ENCODE peak calls at places on chromosomes 7 and 10, in nine cellular contexts. K is IMR-90, L is A549, S is uterus, U is heart right ventricle, X is K562, O is cardiac muscle cell, E is transverse colon, D is colonic mucosa. R is an unnamed sample.

GRCh38 chr7:22561895-22562593 is 62.1 kb upstream of the STEAP1B start:
- DNase-seq in S (no peak), O (no peak), U (no peak), D (no peak), K (peak), X (no peak), E (no peak), L (peak), R (peak)

GRCh38 chr7:106840342-106840741 is 24.7 kb upstream of the PIK3CG start:
- DNase-seq in S (no peak), D (no peak), X (no peak), L (no peak), K (peak), O (no peak), E (no peak), U (no peak), R (no peak)

GRCh38 chr7:103626776-103627175 is 180.8 kb upstream of the SLC26A5 start:
- DNase-seq in K (peak), O (no peak), S (no peak), L (no peak), X (no peak), U (no peak), D (no peak), E (no peak), R (no peak)

GRCh38 chr7:131625817-131626372 is 69.5 kb upstream of the PODXL start:
- DNase-seq in U (peak), S (peak), X (no peak), O (peak), K (peak), L (peak), D (no peak), E (no peak), R (peak)

GRCh38 chr7:51229106-51229537 is 87.5 kb downstream of the COBL start:
- DNase-seq in D (no peak), E (no peak), S (no peak), X (no peak), O (no peak), L (no peak), U (no peak), K (no peak), R (no peak)

GRCh38 chr7:36021917-36022550 is 131.0 kb upstream of the EEPD1 start:
- DNase-seq in L (no peak), U (no peak), E (no peak), D (no peak), K (no peak), O (no peak), S (no peak), X (no peak), R (no peak)

GRCh38 chr7:156172638-156173037 is 360.4 kb upstream of the SHH start:
- DNase-seq in U (no peak), E (no peak), L (no peak), K (no peak), X (no peak), O (no peak), D (no peak), S (no peak), R (no peak)

GRCh38 chr10:6136215-6137201 is 47.7 kb downstream of the RBM17 start:
- DNase-seq in L (no peak), U (no peak), D (no peak), K (peak), X (no peak), E (no peak), O (no peak), S (peak), R (peak)

GRCh38 chr7:27202018-27202740 is 2.3 kb upstream of the HOXA13 start:
- DNase-seq in X (no peak), D (peak), K (no peak), U (no peak), L (no peak), S (no peak), O (no peak), E (no peak), R (no peak)

GRCh38 chr7:114081606-114082425 is 163.0 kb upstream of the PPP1R3A start:
- DNase-seq in E (no peak), L (peak), S (no peak), X (no peak), D (peak), O (peak), U (no peak), K (peak), R (peak)

GRCh38 chr10:24589265-24589664 is 134.4 kb downstream of the ARHGAP21 start:
- DNase-seq in O (no peak), K (no peak), L (no peak), U (no peak), D (no peak), E (no peak), S (no peak), X (no peak), R (no peak)

GRCh38 chr7:40058636-40059035 is 75.8 kb downstream of the MPLKIP start:
- DNase-seq in X (no peak), U (no peak), D (no peak), L (no peak), E (no peak), K (peak), O (no peak), S (no peak), R (no peak)

GRCh38 chr7:128030263-128030998 is 806 bp downstream of the LRRC4 start:
- DNase-seq in K (no peak), X (no peak), L (no peak), U (no peak), O (no peak), S (no peak), E (no peak), D (no peak), R (no peak)

GRCh38 chr10:37495415-37495814 is 362.0 kb downstream of the ZNF248 start:
- DNase-seq in S (no peak), E (no peak), U (no peak), X (no peak), O (no peak), K (no peak), D (no peak), L (no peak), R (no peak)

GRCh38 chr7:97064972-97065587 is 40.4 kb upstream of the DLX5 start:
- DNase-seq in U (no peak), D (no peak), O (peak), E (no peak), X (peak), K (peak), S (no peak), L (peak), R (peak)

GRCh38 chr7:108947521-108947920 is 377.8 kb downstream of the DNAJB9 start:
- DNase-seq in L (no peak), O (no peak), K (no peak), S (no peak), D (no peak), E (no peak), U (no peak), X (no peak), R (no peak)

GRCh38 chr7:67937717-67938191 is 941.1 kb downstream of the TYW1 start:
- DNase-seq in D (no peak), S (no peak), U (peak), K (peak), O (peak), X (no peak), L (peak), E (no peak), R (peak)

GRCh38 chr10:104835422-104835821 is 194.3 kb downstream of the SORCS3 start:
- DNase-seq in U (no peak), S (no peak), K (no peak), X (no peak), L (no peak), O (no peak), D (no peak), E (no peak), R (no peak)

GRCh38 chr10:73480158-73480557 is 15.7 kb downstream of the PPP3CB start:
- DNase-seq in O (no peak), U (no peak), S (no peak), L (no peak), E (no peak), K (peak), D (no peak), X (no peak), R (peak)

GRCh38 chr7:20642171-20642570 is 26.7 kb downstream of the ABCB5 start:
- DNase-seq in D (no peak), S (no peak), O (no peak), X (no peak), E (no peak), K (no peak), L (no peak), U (no peak), R (no peak)

GRCh38 chr7:142815099-142815498 is 39.8 kb upstream of the EPHB6 start:
- DNase-seq in S (no peak), E (no peak), U (no peak), L (no peak), K (no peak), O (no peak), D (no peak), X (no peak), R (no peak)

GRCh38 chr7:261341-262250 is 28.4 kb upstream of the FOXL3 start:
- DNase-seq in S (no peak), D (no peak), E (no peak), U (no peak), X (no peak), O (no peak), L (no peak), K (no peak), R (no peak)

GRCh38 chr7:5526190-5527037 is 102.8 kb upstream of the TNRC18 start:
- DNase-seq in S (peak), E (peak), X (no peak), K (peak), L (no peak), U (peak), D (peak), O (peak), R (peak)

GRCh38 chr7:21642422-21642821 is 99.6 kb downstream of the DNAH11 start:
- DNase-seq in S (no peak), K (no peak), E (no peak), U (no peak), X (no peak), O (peak), L (no peak), D (no peak), R (no peak)

GRCh38 chr7:121442845-121443244 is 46.7 kb upstream of the FAM3C start:
- DNase-seq in S (no peak), E (no peak), U (no peak), K (no peak), X (peak), L (no peak), O (no peak), D (no peak), R (peak)

DNA sequence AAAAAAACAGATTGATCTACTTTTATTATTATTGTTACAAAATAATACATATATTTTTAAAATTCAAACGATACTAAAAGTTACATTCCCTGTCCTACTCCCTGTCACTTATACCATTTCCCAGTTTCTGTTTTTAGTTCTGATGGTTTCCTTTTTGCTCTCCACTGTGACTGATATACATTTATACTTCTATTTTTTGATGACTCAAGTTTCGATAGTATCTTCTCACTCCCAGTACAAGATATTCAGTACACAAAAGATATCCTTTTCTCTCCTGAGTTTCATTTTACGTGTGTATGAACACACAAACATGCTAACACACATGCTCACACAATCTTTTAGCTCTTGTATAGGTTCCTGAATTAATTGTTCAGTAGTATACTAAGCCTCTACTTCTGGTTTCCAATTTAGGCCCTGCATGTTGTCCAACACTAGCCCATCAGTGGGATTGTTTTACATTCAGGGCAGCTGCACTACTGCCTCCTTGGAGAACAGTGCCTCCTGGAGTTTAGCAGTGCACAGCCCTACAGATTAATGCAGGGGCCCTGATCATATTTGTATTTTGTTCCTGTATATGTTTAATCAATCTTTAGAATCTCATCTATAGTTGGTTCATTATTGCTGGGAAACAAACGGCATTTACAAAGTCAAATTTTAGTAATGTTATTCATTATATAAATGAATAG is 131.0 kb downstream of the TES start:
- DNase-seq in O (no peak), E (no peak), S (no peak), K (no peak), X (no peak), L (no peak), U (no peak), D (no peak), R (no peak)
- TF ChIP-seq CTCF in O (peak), E (peak), S (no peak), K (no peak), X (peak), L (peak), U (no peak), D (no peak), R (no peak)

GRCh38 chr7:42495251-42495650 is 258.2 kb upstream of the GLI3 start:
- DNase-seq in S (no peak), L (no peak), D (no peak), K (no peak), O (no peak), X (no peak), E (no peak), U (no peak), R (no peak)

GRCh38 chr7:42494199-42494710 is 257.2 kb upstream of the GLI3 start:
- DNase-seq in X (no peak), U (no peak), D (no peak), K (no peak), E (no peak), S (no peak), O (no peak), L (no peak), R (no peak)

GRCh38 chr7:42492895-42493294 is 255.9 kb upstream of the GLI3 start:
- DNase-seq in U (no peak), S (no peak), X (no peak), K (no peak), E (no peak), L (no peak), O (no peak), D (no peak), R (no peak)

GRCh38 chr7:42493436-42494198 is 256.6 kb upstream of the GLI3 start:
- DNase-seq in O (peak), S (peak), U (peak), D (peak), E (peak), L (no peak), X (peak), K (peak), R (peak)

DNA sequence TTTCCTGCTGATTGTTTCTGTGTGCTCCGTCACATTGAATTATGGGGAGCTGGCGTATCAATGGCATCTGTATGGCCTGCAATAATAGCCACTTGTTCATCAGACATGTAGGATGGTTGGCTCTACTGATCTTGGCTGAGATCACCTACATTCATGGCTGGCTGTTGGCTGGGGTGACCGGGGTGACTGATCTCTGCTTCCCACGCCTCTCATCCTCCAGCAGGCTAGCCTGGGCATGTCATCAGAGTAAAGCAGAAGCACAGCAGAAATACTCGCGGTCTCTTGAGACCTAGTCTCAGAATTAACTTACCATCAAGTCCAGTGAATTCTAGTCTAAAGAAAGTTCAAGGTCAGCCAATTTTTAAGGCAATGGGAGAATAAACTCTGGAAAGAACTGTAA is 257.7 kb upstream of the GLI3 start:
- DNase-seq in K (no peak), X (no peak), S (no peak), E (no peak), U (peak), L (no peak), D (no peak), O (no peak), R (peak)
- H3K27ac ChIP-seq in K (no peak), X (no peak), S (no peak), E (peak), U (no peak), L (no peak), D (peak), O (no peak), R (no peak)

DNA sequence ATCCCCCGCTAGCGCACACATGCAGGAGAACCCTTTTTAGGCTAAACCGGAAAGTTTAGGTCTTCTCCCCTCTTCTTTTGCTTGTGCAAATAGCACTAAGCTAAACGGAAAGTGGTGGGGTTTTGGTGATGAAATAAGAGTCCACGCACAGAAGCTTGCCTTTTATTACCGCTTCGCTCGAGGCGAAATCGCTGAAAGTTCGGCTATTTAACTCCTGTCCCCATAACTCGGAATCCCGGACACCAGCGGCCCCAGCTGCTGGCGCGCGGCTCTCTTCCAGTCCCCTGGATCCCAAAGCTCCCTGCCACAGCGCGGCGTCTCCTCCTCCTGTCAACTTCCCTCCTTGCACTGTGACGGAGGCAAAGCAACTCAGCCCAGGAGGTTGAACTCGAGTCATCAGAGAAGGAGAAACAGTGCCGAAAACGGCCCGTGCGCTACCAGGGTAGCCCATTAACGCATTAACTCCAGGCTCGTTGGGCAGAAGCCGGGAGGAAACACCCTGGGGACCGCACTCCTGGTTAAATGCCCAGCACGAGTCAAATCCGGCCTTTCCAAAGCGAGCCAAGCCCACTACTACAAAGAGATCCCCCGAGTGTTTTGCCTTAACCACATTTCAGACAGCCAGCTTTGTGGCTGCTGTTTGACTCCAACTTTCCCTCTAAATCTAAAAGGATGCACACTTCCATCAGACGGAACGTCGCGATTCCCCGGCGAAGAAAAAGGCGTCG is 1.3 kb downstream of the SEMA3D start:
- DNase-seq in L (peak), K (peak), D (peak), O (peak), X (no peak), U (peak), E (peak), S (peak), R (peak)
- TF ChIP-seq CTCF in L (no peak), K (peak), D (no peak), O (peak), X (no peak), U (no peak), E (no peak), S (no peak), R (no peak)

GRCh38 chr10:91787810-91788209 is 10.4 kb upstream of the TNKS2 start:
- DNase-seq in U (no peak), E (no peak), S (no peak), L (no peak), O (no peak), K (no peak), X (no peak), D (no peak), R (peak)
- H3K27ac ChIP-seq in U (no peak), E (no peak), S (no peak), L (no peak), O (no peak), K (no peak), X (no peak), D (no peak), R (peak)

GRCh38 chr7:23710000-23710399 is at the start of gene STK31:
- DNase-seq in S (no peak), U (no peak), K (no peak), X (no peak), L (no peak), O (no peak), E (no peak), D (no peak), R (no peak)

GRCh38 chr7:23715099-23715498 is 5.1 kb downstream of the STK31 start:
- DNase-seq in S (no peak), K (no peak), X (no peak), E (no peak), U (no peak), D (no peak), L (no peak), O (no peak), R (no peak)

GRCh38 chr7:23714579-23714978 is 4.6 kb downstream of the STK31 start:
- DNase-seq in K (no peak), O (no peak), X (no peak), E (no peak), U (no peak), D (no peak), S (no peak), L (no peak), R (no peak)

GRCh38 chr7:23713285-23714235 is 3.5 kb downstream of the STK31 start:
- DNase-seq in D (no peak), K (peak), L (no peak), O (no peak), E (no peak), X (no peak), U (no peak), S (no peak), R (peak)

DNA sequence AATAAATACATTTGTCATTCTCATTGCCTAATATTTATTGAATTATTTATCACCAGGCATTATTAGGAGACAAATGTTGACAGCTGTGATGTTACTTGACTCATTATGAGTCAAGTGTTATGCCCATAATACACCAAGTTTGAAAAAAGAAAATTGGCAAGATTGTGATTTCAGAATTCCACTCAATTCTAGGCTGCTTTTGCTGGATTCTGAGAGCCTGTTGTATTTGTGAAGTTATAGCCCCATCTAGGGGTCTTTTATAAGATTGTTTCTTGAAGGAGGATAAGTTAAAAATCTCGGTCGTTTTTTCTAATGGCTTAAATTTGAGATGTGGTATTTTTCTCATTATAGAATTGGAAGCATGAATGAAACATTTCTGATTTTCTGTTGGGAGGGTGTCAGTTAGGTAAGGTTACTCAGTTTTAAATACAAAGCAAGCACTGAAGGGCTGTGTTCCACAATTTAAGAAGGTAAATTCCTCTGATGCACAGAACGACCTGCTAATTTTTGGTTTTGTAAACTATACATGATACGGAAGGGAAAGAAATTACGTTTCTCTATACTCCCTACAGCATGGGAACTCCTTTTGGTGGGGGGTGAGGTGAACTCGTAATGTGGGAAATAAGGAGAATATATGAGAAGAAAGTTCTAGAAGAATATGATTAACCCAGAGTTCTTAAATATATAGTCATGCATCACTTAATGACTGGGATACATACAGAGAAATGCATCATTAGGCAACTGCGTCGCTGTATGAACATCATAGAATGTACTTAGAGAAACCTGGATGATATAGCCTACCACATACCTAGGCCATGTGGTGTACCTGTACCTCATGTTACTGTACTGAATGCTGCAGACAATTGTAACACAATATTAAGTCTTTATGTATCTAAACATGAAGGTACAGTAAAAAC is 2.6 kb downstream of the STK31 start:
- DNase-seq in E (no peak), U (no peak), D (no peak), K (peak), L (peak), X (peak), O (peak), S (no peak), R (peak)
- TF ChIP-seq CTCF in E (peak), U (peak), D (peak), K (peak), L (peak), X (peak), O (peak), S (peak), R (peak)

R was measured in RWPE1.